ENCODE peak calls at places on chromosomes 7 and 10, in ten cellular contexts. V, K, C, T, W, F, Y, U, G and A are unnamed samples.
A peak's percentile ranks its signal among the peaks of the same experiment; 100 is the strongest.

GRCh38 chr7:108947521-108947920 is 377.8 kb downstream of the DNAJB9 start:
- DNase-seq in V (no peak), C (no peak), T (no peak), W (no peak), G (no peak), U (no peak), Y (no peak), K (no peak), F (no peak), A (no peak)

GRCh38 chr10:16952010-16952550 is 134.9 kb upstream of the RSU1 start:
- DNase-seq in G (no peak), C (no peak), W (no peak), V (no peak), U (no peak), K (no peak), F (no peak), Y (no peak), T (peak; percentile 89), A (no peak)

GRCh38 chr7:68433462-68433861 is 1164.8 kb upstream of the AUTS2 start:
- DNase-seq in U (no peak), Y (no peak), W (no peak), C (peak; percentile 33), T (no peak), G (no peak), K (no peak), V (no peak), F (no peak), A (no peak)

GRCh38 chr7:140342732-140343514 is 55.4 kb downstream of the SLC37A3 start:
- DNase-seq in C (no peak), V (peak; percentile 13), K (no peak), U (peak; percentile 63), T (peak; percentile 31), W (no peak), Y (no peak), F (peak; percentile 32), G (peak; percentile 56), A (peak; percentile 18)

GRCh38 chr10:70549962-70550845 is 52.3 kb downstream of the PRF1 start:
- DNase-seq in C (no peak), W (peak; percentile 85), G (peak; percentile 72), Y (peak; percentile 71), V (peak; percentile 87), T (peak; percentile 59), U (peak; percentile 48), K (peak; percentile 64), F (peak; percentile 76), A (peak; percentile 62)

GRCh38 chr7:103073989-103074518 is 542 bp downstream of the FBXL13 start:
- DNase-seq in U (no peak), G (no peak), T (no peak), W (peak; percentile 21), K (no peak), Y (no peak), F (peak; percentile 12), V (no peak), C (no peak), A (no peak)

GRCh38 chr7:30119890-30120577 is 14.8 kb upstream of the MTURN start:
- DNase-seq in U (no peak), V (no peak), K (no peak), T (no peak), F (no peak), Y (no peak), G (no peak), W (no peak), C (no peak), A (no peak)

GRCh38 chr10:34565934-34566333 is 249.2 kb downstream of the PARD3 start:
- DNase-seq in T (no peak), C (no peak), G (no peak), V (no peak), W (no peak), Y (no peak), U (peak; percentile 25), F (no peak), K (no peak), A (no peak)

GRCh38 chr7:129969881-129970446 is 17.2 kb upstream of the UBE2H start:
- DNase-seq in G (no peak), C (no peak), K (no peak), U (peak; percentile 84), T (peak; percentile 96), V (no peak), W (no peak), F (peak; percentile 44), Y (no peak), A (no peak)

GRCh38 chr10:82691211-82691610 is 816.2 kb downstream of the NRG3 start:
- DNase-seq in G (no peak), W (no peak), F (no peak), K (no peak), V (no peak), T (no peak), C (no peak), U (no peak), Y (no peak), A (no peak)

GRCh38 chr7:149330914-149331567 is 69.0 kb downstream of the ZNF783 start:
- DNase-seq in U (no peak), Y (no peak), T (no peak), K (no peak), V (peak; percentile 28), F (no peak), C (no peak), G (no peak), W (no peak), A (no peak)

GRCh38 chr10:101565936-101566332 is 22.1 kb downstream of the POLL start:
- DNase-seq in V (no peak), Y (no peak), K (no peak), T (no peak), G (peak; percentile 32), W (no peak), C (no peak), F (no peak), U (no peak), A (no peak)

GRCh38 chr7:46163245-46163644 is 242.2 kb upstream of the IGFBP3 start:
- DNase-seq in V (no peak), W (no peak), C (no peak), F (no peak), Y (no peak), K (no peak), U (no peak), G (no peak), T (no peak), A (no peak)

GRCh38 chr7:116524609-116525297 is at the start of gene CAV1:
- DNase-seq in W (peak; percentile 55), U (peak; percentile 92), C (peak; percentile 89), F (peak; percentile 39), V (peak; percentile 61), Y (peak; percentile 18), K (peak; percentile 53), T (peak; percentile 96), G (peak; percentile 70), A (peak; percentile 91)

GRCh38 chr7:13071999-13072398 is 384.6 kb downstream of the ARL4A start:
- DNase-seq in C (no peak), Y (no peak), T (no peak), K (no peak), W (no peak), V (no peak), G (no peak), F (no peak), U (peak; percentile 21), A (no peak)

GRCh38 chr7:76358053-76358477 is 726 bp downstream of the YWHAG start:
- DNase-seq in C (no peak), G (peak; percentile 77), F (peak; percentile 31), T (peak; percentile 65), W (peak; percentile 44), V (peak; percentile 68), U (peak; percentile 20), K (peak; percentile 62), Y (peak; percentile 40), A (peak; percentile 68)

GRCh38 chr7:135575296-135575695 is 17.6 kb downstream of the NUP205 start:
- DNase-seq in F (no peak), T (no peak), Y (no peak), U (no peak), W (peak; percentile 24), G (no peak), C (no peak), K (no peak), V (no peak), A (no peak)

GRCh38 chr7:15461576-15461975 is 100.2 kb downstream of the AGMO start:
- DNase-seq in F (no peak), V (no peak), Y (no peak), C (peak; percentile 68), T (peak; percentile 52), W (no peak), G (no peak), U (peak; percentile 87), K (no peak), A (no peak)
- TF ChIP-seq CTCF in F (no peak), V (no peak), Y (no peak), C (no peak), T (no peak), W (no peak), G (no peak), U (no peak), K (no peak), A (no peak)

GRCh38 chr7:53350241-53350640 is 314.8 kb downstream of the POM121L12 start:
- DNase-seq in T (peak; percentile 29), F (peak; percentile 75), Y (peak; percentile 64), V (peak; percentile 29), W (no peak), G (no peak), K (no peak), U (no peak), C (no peak), A (no peak)
- TF ChIP-seq CTCF in T (peak; percentile 63), F (peak; percentile 75), Y (peak; percentile 73), V (peak; percentile 34), W (peak; percentile 13), G (no peak), K (no peak), U (no peak), C (no peak), A (no peak)

DNA sequence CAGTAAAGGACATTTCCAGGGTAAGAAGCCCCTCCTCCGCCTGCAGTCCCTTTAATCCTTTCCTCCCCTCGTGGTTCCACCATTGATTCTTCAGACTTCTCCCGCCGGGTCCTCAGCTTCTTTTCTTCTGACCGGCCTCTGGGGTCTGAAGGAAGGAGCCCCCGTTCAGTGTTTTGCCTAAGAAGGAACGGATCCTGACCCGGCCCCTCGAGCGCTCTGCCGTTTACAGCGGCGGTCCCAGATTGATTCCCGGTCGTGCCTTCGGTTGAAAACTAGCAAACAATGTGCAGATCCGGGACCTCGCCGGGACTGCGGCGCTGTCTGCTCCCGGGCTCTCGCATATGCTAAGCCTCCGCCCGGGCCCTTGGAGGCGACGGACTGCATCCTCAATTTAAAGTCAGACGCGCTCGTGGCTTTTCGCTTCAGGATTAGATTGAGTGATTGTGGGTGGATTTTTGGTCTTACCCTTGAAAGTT is 504 bp downstream of the DBF4 start:
- DNase-seq in Y (peak; percentile 35), F (peak; percentile 66), K (peak; percentile 32), W (peak; percentile 47), U (peak; percentile 61), V (peak; percentile 66), T (peak; percentile 69), G (peak; percentile 77), C (peak; percentile 7), A (peak; percentile 48)
- TF ChIP-seq CTCF in Y (no peak), F (no peak), K (no peak), W (no peak), U (no peak), V (no peak), T (no peak), G (no peak), C (no peak), A (no peak)

DNA sequence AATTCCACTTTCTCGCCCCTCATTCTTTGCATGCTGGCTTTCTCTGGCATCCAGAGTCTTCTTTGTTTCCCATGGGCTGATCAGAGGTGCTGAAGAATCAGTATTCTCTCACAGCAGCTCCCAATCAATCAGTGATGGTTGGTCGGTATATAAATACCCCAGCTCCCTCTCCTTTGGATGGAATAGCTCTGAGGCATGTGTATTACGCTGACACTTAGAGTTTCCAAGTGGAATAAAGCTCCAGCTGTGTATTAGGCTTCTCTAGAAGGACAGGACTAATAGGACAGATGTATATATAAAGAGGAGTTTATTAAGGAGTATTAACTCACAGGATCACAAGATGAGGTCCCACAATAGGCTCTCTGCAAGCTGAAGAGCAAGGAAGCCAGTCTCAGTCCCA is 218.3 kb upstream of the GRB10 start:
- DNase-seq in C (no peak), K (no peak), T (no peak), Y (no peak), W (no peak), V (no peak), F (no peak), U (no peak), G (no peak), A (no peak)
- TF ChIP-seq CTCF in C (no peak), K (no peak), T (no peak), Y (peak; percentile 24), W (no peak), V (no peak), F (no peak), U (no peak), G (no peak), A (no peak)